ENCODE peak calls at places on chromosomes 4 and X, in nine cellular contexts. One of them, this sample, is unnamed.

GRCh38 chrX:20479896-20480295 is 213.2 kb upstream of the RPS6KA3 start:
- DNase-seq in IMR-90: no peak
- DNase-seq in aorta: no peak
- DNase-seq in heart left ventricle: no peak
- DNase-seq in stomach: no peak
- DNase-seq in body of pancreas: no peak
- DNase-seq in CD4-positive, CD25-positive, alpha-beta regulatory T cell: no peak
- DNase-seq in cardiac fibroblast: no peak
- DNase-seq in fibroblast of mammary gland: no peak
- DNase-seq in this sample: no peak

GRCh38 chrX:106042296-106042695 is 3.8 kb upstream of the SERPINA7 start:
- DNase-seq in stomach: no peak
- DNase-seq in cardiac fibroblast: no peak
- DNase-seq in CD4-positive, CD25-positive, alpha-beta regulatory T cell: no peak
- DNase-seq in IMR-90: no peak
- DNase-seq in fibroblast of mammary gland: no peak
- DNase-seq in heart left ventricle: no peak
- DNase-seq in aorta: no peak
- DNase-seq in body of pancreas: peak; percentile 11
- DNase-seq in this sample: no peak

GRCh38 chr4:169849456-169849855 is 91.7 kb upstream of the HPF1 start:
- DNase-seq in IMR-90: no peak
- DNase-seq in cardiac fibroblast: no peak
- DNase-seq in stomach: no peak
- DNase-seq in body of pancreas: no peak
- DNase-seq in CD4-positive, CD25-positive, alpha-beta regulatory T cell: no peak
- DNase-seq in aorta: no peak
- DNase-seq in fibroblast of mammary gland: no peak
- DNase-seq in heart left ventricle: no peak
- DNase-seq in this sample: no peak

GRCh38 chr4:182578402-182578801 is 335.2 kb downstream of the TENM3 start:
- DNase-seq in heart left ventricle: no peak
- DNase-seq in aorta: no peak
- DNase-seq in body of pancreas: no peak
- DNase-seq in cardiac fibroblast: peak; percentile 28
- DNase-seq in fibroblast of mammary gland: peak; percentile 84
- DNase-seq in CD4-positive, CD25-positive, alpha-beta regulatory T cell: no peak
- DNase-seq in IMR-90: peak; percentile 91
- DNase-seq in stomach: no peak
- DNase-seq in this sample: no peak

GRCh38 chr4:68070302-68070701 is 59.4 kb downstream of the TMPRSS11F start:
- DNase-seq in stomach: no peak
- DNase-seq in cardiac fibroblast: no peak
- DNase-seq in aorta: no peak
- DNase-seq in body of pancreas: no peak
- DNase-seq in IMR-90: no peak
- DNase-seq in CD4-positive, CD25-positive, alpha-beta regulatory T cell: no peak
- DNase-seq in fibroblast of mammary gland: no peak
- DNase-seq in heart left ventricle: no peak
- DNase-seq in this sample: no peak

GRCh38 chr4:3328814-3329663 is 36.2 kb downstream of the RGS12 start:
- DNase-seq in body of pancreas: no peak
- DNase-seq in fibroblast of mammary gland: no peak
- DNase-seq in heart left ventricle: no peak
- DNase-seq in IMR-90: no peak
- DNase-seq in cardiac fibroblast: no peak
- DNase-seq in stomach: peak; percentile 14
- DNase-seq in aorta: no peak
- DNase-seq in CD4-positive, CD25-positive, alpha-beta regulatory T cell: no peak
- DNase-seq in this sample: no peak

GRCh38 chrX:23341452-23341851 is 6.8 kb downstream of the PTCHD1 start:
- DNase-seq in fibroblast of mammary gland: peak; percentile 1
- DNase-seq in CD4-positive, CD25-positive, alpha-beta regulatory T cell: no peak
- DNase-seq in body of pancreas: no peak
- DNase-seq in heart left ventricle: no peak
- DNase-seq in stomach: no peak
- DNase-seq in aorta: no peak
- DNase-seq in cardiac fibroblast: no peak
- DNase-seq in IMR-90: no peak
- DNase-seq in this sample: no peak

GRCh38 chr4:8378776-8379175 is 61.7 kb downstream of the ACOX3 start:
- DNase-seq in heart left ventricle: no peak
- DNase-seq in stomach: no peak
- DNase-seq in CD4-positive, CD25-positive, alpha-beta regulatory T cell: no peak
- DNase-seq in body of pancreas: no peak
- DNase-seq in aorta: peak; percentile 67
- DNase-seq in fibroblast of mammary gland: no peak
- DNase-seq in IMR-90: no peak
- DNase-seq in cardiac fibroblast: no peak
- DNase-seq in this sample: no peak

GRCh38 chr4:3371038-3371437 is 70.7 kb upstream of the HGFAC start:
- DNase-seq in heart left ventricle: no peak
- DNase-seq in fibroblast of mammary gland: no peak
- DNase-seq in aorta: no peak
- DNase-seq in cardiac fibroblast: peak; percentile 12
- DNase-seq in stomach: no peak
- DNase-seq in CD4-positive, CD25-positive, alpha-beta regulatory T cell: no peak
- DNase-seq in body of pancreas: no peak
- DNase-seq in IMR-90: no peak
- DNase-seq in this sample: no peak

GRCh38 chrX:108671526-108671925 is 64.8 kb downstream of the IRS4 start:
- DNase-seq in heart left ventricle: no peak
- DNase-seq in aorta: no peak
- DNase-seq in IMR-90: no peak
- DNase-seq in body of pancreas: no peak
- DNase-seq in cardiac fibroblast: no peak
- DNase-seq in fibroblast of mammary gland: no peak
- DNase-seq in CD4-positive, CD25-positive, alpha-beta regulatory T cell: no peak
- DNase-seq in stomach: no peak
- DNase-seq in this sample: no peak

GRCh38 chrX:21865436-21865835 is 9.6 kb downstream of the YY2 start:
- DNase-seq in body of pancreas: no peak
- DNase-seq in stomach: no peak
- DNase-seq in IMR-90: peak; percentile 57
- DNase-seq in fibroblast of mammary gland: no peak
- DNase-seq in cardiac fibroblast: no peak
- DNase-seq in heart left ventricle: no peak
- DNase-seq in aorta: no peak
- DNase-seq in CD4-positive, CD25-positive, alpha-beta regulatory T cell: no peak
- DNase-seq in this sample: no peak

GRCh38 chr4:180148737-180149136 is 2094.5 kb upstream of the TENM3 start:
- DNase-seq in CD4-positive, CD25-positive, alpha-beta regulatory T cell: no peak
- DNase-seq in aorta: no peak
- DNase-seq in fibroblast of mammary gland: no peak
- DNase-seq in body of pancreas: no peak
- DNase-seq in heart left ventricle: no peak
- DNase-seq in stomach: no peak
- DNase-seq in cardiac fibroblast: no peak
- DNase-seq in IMR-90: peak; percentile 20
- DNase-seq in this sample: no peak

GRCh38 chrX:13899607-13900006 is 82.7 kb upstream of the GPM6B start:
- DNase-seq in fibroblast of mammary gland: peak; percentile 99
- DNase-seq in cardiac fibroblast: peak; percentile 92
- DNase-seq in body of pancreas: peak; percentile 73
- DNase-seq in heart left ventricle: no peak
- DNase-seq in IMR-90: peak; percentile 97
- DNase-seq in stomach: no peak
- DNase-seq in aorta: no peak
- DNase-seq in CD4-positive, CD25-positive, alpha-beta regulatory T cell: no peak
- DNase-seq in this sample: no peak

GRCh38 chrX:63855896-63856295 is 70.9 kb upstream of the ARHGEF9 start:
- DNase-seq in aorta: no peak
- DNase-seq in IMR-90: peak; percentile 14
- DNase-seq in CD4-positive, CD25-positive, alpha-beta regulatory T cell: no peak
- DNase-seq in cardiac fibroblast: no peak
- DNase-seq in heart left ventricle: no peak
- DNase-seq in stomach: no peak
- DNase-seq in fibroblast of mammary gland: peak; percentile 27
- DNase-seq in body of pancreas: no peak
- DNase-seq in this sample: no peak

GRCh38 chrX:71095971-71096701 is 485 bp downstream of the FOXO4 start:
- DNase-seq in heart left ventricle: no peak
- DNase-seq in stomach: no peak
- DNase-seq in CD4-positive, CD25-positive, alpha-beta regulatory T cell: no peak
- DNase-seq in IMR-90: peak; percentile 30
- DNase-seq in fibroblast of mammary gland: peak; percentile 28
- DNase-seq in body of pancreas: no peak
- DNase-seq in cardiac fibroblast: no peak
- DNase-seq in aorta: peak; percentile 74
- DNase-seq in this sample: peak; percentile 44

GRCh38 chr4:107380836-107381438 is 339.1 kb downstream of the PAPSS1 start:
- DNase-seq in CD4-positive, CD25-positive, alpha-beta regulatory T cell: no peak
- DNase-seq in body of pancreas: no peak
- DNase-seq in heart left ventricle: no peak
- DNase-seq in fibroblast of mammary gland: peak; percentile 11
- DNase-seq in aorta: no peak
- DNase-seq in IMR-90: no peak
- DNase-seq in stomach: no peak
- DNase-seq in cardiac fibroblast: no peak
- DNase-seq in this sample: no peak

GRCh38 chr4:45732161-45732560 is 391.7 kb downstream of the GABRG1 start:
- DNase-seq in IMR-90: no peak
- DNase-seq in body of pancreas: no peak
- DNase-seq in stomach: no peak
- DNase-seq in CD4-positive, CD25-positive, alpha-beta regulatory T cell: no peak
- DNase-seq in aorta: no peak
- DNase-seq in heart left ventricle: no peak
- DNase-seq in fibroblast of mammary gland: no peak
- DNase-seq in cardiac fibroblast: no peak
- DNase-seq in this sample: no peak
- H3K4me3 ChIP-seq in IMR-90: no peak overlapping the region
- H3K4me3 ChIP-seq in body of pancreas: no peak overlapping the region
- H3K4me3 ChIP-seq in stomach: no peak overlapping the region
- H3K4me3 ChIP-seq in CD4-positive, CD25-positive, alpha-beta regulatory T cell: no peak overlapping the region
- H3K4me3 ChIP-seq in aorta: no peak overlapping the region
- H3K4me3 ChIP-seq in heart left ventricle: no peak overlapping the region
- H3K4me3 ChIP-seq in fibroblast of mammary gland: no peak overlapping the region
- H3K4me3 ChIP-seq in cardiac fibroblast: no peak overlapping the region
- H3K4me3 ChIP-seq in this sample: no peak overlapping the region

DNA sequence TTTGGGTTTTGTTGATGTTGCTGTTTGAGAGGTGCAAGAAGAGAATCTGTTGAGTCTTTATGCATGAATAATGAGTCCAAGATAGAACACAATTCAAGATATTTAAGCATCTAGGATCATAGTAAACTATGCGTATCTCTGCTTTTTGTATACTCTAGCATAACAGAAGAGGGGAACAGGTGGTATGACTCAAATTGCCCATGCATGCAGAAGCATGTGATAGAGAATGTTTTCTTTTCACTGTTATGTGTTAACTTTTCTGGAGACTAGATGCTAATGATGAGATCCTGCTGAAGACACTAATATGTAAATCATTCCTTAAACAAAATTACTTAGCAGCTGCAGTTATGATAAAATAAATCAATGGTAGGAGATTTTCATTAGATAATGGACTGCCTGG is 165.3 kb upstream of the FTHL17 start:
- DNase-seq in aorta: no peak
- DNase-seq in body of pancreas: no peak
- DNase-seq in CD4-positive, CD25-positive, alpha-beta regulatory T cell: no peak
- DNase-seq in stomach: no peak
- DNase-seq in cardiac fibroblast: no peak
- DNase-seq in IMR-90: peak; percentile 17
- DNase-seq in fibroblast of mammary gland: no peak
- DNase-seq in heart left ventricle: no peak
- DNase-seq in this sample: no peak
- H3K4me3 ChIP-seq in aorta: no peak overlapping the region
- H3K4me3 ChIP-seq in body of pancreas: no peak overlapping the region
- H3K4me3 ChIP-seq in CD4-positive, CD25-positive, alpha-beta regulatory T cell: no peak overlapping the region
- H3K4me3 ChIP-seq in stomach: no peak overlapping the region
- H3K4me3 ChIP-seq in cardiac fibroblast: no peak overlapping the region
- H3K4me3 ChIP-seq in IMR-90: no peak overlapping the region
- H3K4me3 ChIP-seq in fibroblast of mammary gland: no peak overlapping the region
- H3K4me3 ChIP-seq in heart left ventricle: no peak overlapping the region
- H3K4me3 ChIP-seq in this sample: no peak overlapping the region

GRCh38 chrX:52261125-52261462 is 76.4 kb downstream of the MAGED4 start:
- DNase-seq in CD4-positive, CD25-positive, alpha-beta regulatory T cell: no peak
- DNase-seq in IMR-90: no peak
- DNase-seq in aorta: no peak
- DNase-seq in cardiac fibroblast: no peak
- DNase-seq in body of pancreas: no peak
- DNase-seq in stomach: no peak
- DNase-seq in heart left ventricle: no peak
- DNase-seq in fibroblast of mammary gland: no peak
- DNase-seq in this sample: no peak
- H3K4me3 ChIP-seq in CD4-positive, CD25-positive, alpha-beta regulatory T cell: no peak overlapping the region
- H3K4me3 ChIP-seq in IMR-90: peak overlapping the region; percentile 68
- H3K4me3 ChIP-seq in aorta: no peak overlapping the region
- H3K4me3 ChIP-seq in cardiac fibroblast: peak overlapping the region; percentile 4
- H3K4me3 ChIP-seq in body of pancreas: no peak overlapping the region
- H3K4me3 ChIP-seq in stomach: peak overlapping the region; percentile 50
- H3K4me3 ChIP-seq in heart left ventricle: peak overlapping the region; percentile 70
- H3K4me3 ChIP-seq in fibroblast of mammary gland: peak overlapping the region; percentile 78
- H3K4me3 ChIP-seq in this sample: peak overlapping the region; percentile 54

GRCh38 chr4:13547563-13548041 is 3.3 kb upstream of the NKX3-2 start:
- DNase-seq in heart left ventricle: peak; percentile 58
- DNase-seq in CD4-positive, CD25-positive, alpha-beta regulatory T cell: no peak
- DNase-seq in IMR-90: no peak
- DNase-seq in fibroblast of mammary gland: no peak
- DNase-seq in stomach: no peak
- DNase-seq in body of pancreas: no peak
- DNase-seq in aorta: no peak
- DNase-seq in cardiac fibroblast: no peak
- DNase-seq in this sample: no peak
- H3K4me3 ChIP-seq in heart left ventricle: peak overlapping the region; percentile 21
- H3K4me3 ChIP-seq in CD4-positive, CD25-positive, alpha-beta regulatory T cell: no peak overlapping the region
- H3K4me3 ChIP-seq in IMR-90: peak overlapping the region; percentile 21
- H3K4me3 ChIP-seq in fibroblast of mammary gland: no peak overlapping the region
- H3K4me3 ChIP-seq in stomach: peak overlapping the region; percentile 49
- H3K4me3 ChIP-seq in body of pancreas: no peak overlapping the region
- H3K4me3 ChIP-seq in aorta: no peak overlapping the region
- H3K4me3 ChIP-seq in cardiac fibroblast: no peak overlapping the region
- H3K4me3 ChIP-seq in this sample: peak overlapping the region; percentile 30

GRCh38 chr4:165208741-165209388 is 1.5 kb downstream of the KLHL2 start:
- DNase-seq in cardiac fibroblast: no peak
- DNase-seq in stomach: no peak
- DNase-seq in IMR-90: no peak
- DNase-seq in heart left ventricle: no peak
- DNase-seq in fibroblast of mammary gland: peak; percentile 32
- DNase-seq in aorta: no peak
- DNase-seq in CD4-positive, CD25-positive, alpha-beta regulatory T cell: no peak
- DNase-seq in body of pancreas: no peak
- DNase-seq in this sample: no peak
- H3K4me3 ChIP-seq in cardiac fibroblast: no peak overlapping the region
- H3K4me3 ChIP-seq in stomach: peak overlapping the region; percentile 92
- H3K4me3 ChIP-seq in IMR-90: no peak overlapping the region
- H3K4me3 ChIP-seq in heart left ventricle: peak overlapping the region; percentile 70
- H3K4me3 ChIP-seq in fibroblast of mammary gland: peak overlapping the region; percentile 84
- H3K4me3 ChIP-seq in aorta: peak overlapping the region; percentile 97
- H3K4me3 ChIP-seq in CD4-positive, CD25-positive, alpha-beta regulatory T cell: peak overlapping the region; percentile 86
- H3K4me3 ChIP-seq in body of pancreas: no peak overlapping the region
- H3K4me3 ChIP-seq in this sample: peak overlapping the region; percentile 65

GRCh38 chr4:133152330-133152791 is 3.3 kb downstream of the PCDH10 start:
- DNase-seq in heart left ventricle: no peak
- DNase-seq in body of pancreas: no peak
- DNase-seq in stomach: no peak
- DNase-seq in IMR-90: no peak
- DNase-seq in cardiac fibroblast: no peak
- DNase-seq in CD4-positive, CD25-positive, alpha-beta regulatory T cell: no peak
- DNase-seq in aorta: peak; percentile 76
- DNase-seq in fibroblast of mammary gland: no peak
- DNase-seq in this sample: peak; percentile 18
- H3K4me3 ChIP-seq in heart left ventricle: peak overlapping the region; percentile 11
- H3K4me3 ChIP-seq in body of pancreas: no peak overlapping the region
- H3K4me3 ChIP-seq in stomach: peak overlapping the region; percentile 51
- H3K4me3 ChIP-seq in IMR-90: no peak overlapping the region
- H3K4me3 ChIP-seq in cardiac fibroblast: peak overlapping the region; percentile 54
- H3K4me3 ChIP-seq in CD4-positive, CD25-positive, alpha-beta regulatory T cell: no peak overlapping the region
- H3K4me3 ChIP-seq in aorta: peak overlapping the region; percentile 58
- H3K4me3 ChIP-seq in fibroblast of mammary gland: no peak overlapping the region
- H3K4me3 ChIP-seq in this sample: peak overlapping the region; percentile 40

GRCh38 chr4:150579591-150580234 is 2.2 kb upstream of the MAB21L2 start:
- DNase-seq in fibroblast of mammary gland: no peak
- DNase-seq in stomach: no peak
- DNase-seq in body of pancreas: no peak
- DNase-seq in aorta: peak; percentile 76
- DNase-seq in heart left ventricle: peak; percentile 64
- DNase-seq in IMR-90: peak; percentile 43
- DNase-seq in CD4-positive, CD25-positive, alpha-beta regulatory T cell: no peak
- DNase-seq in cardiac fibroblast: peak; percentile 39
- DNase-seq in this sample: no peak
- H3K4me3 ChIP-seq in fibroblast of mammary gland: peak overlapping the region; percentile 34
- H3K4me3 ChIP-seq in stomach: peak overlapping the region; percentile 37
- H3K4me3 ChIP-seq in body of pancreas: no peak overlapping the region
- H3K4me3 ChIP-seq in aorta: no peak overlapping the region
- H3K4me3 ChIP-seq in heart left ventricle: peak overlapping the region; percentile 36
- H3K4me3 ChIP-seq in IMR-90: peak overlapping the region; percentile 49
- H3K4me3 ChIP-seq in CD4-positive, CD25-positive, alpha-beta regulatory T cell: no peak overlapping the region
- H3K4me3 ChIP-seq in cardiac fibroblast: peak overlapping the region; percentile 51
- H3K4me3 ChIP-seq in this sample: peak overlapping the region; percentile 31

This sample was measured in ovary.